ENCODE peak calls at places on chromosomes 11 and 22, in ten cellular contexts. One of them, this sample, is unnamed.

GRCh38 chr11:124119103-124119502 is 3.9 kb downstream of the VWA5A start:
- DNase-seq in tibial artery: no peak
- DNase-seq in heart left ventricle: no peak
- DNase-seq in neural progenitor cell: no peak
- DNase-seq in K562: no peak
- DNase-seq in BJ: no peak
- DNase-seq in CD8-positive, alpha-beta T cell: no peak
- DNase-seq in ovary: no peak
- DNase-seq in HAP-1: no peak
- DNase-seq in adrenal gland: no peak
- DNase-seq in this sample: no peak

GRCh38 chr11:8796926-8797325 is 114.1 kb upstream of the AKIP1 start:
- DNase-seq in tibial artery: no peak
- DNase-seq in heart left ventricle: no peak
- DNase-seq in neural progenitor cell: no peak
- DNase-seq in K562: no peak
- DNase-seq in BJ: no peak
- DNase-seq in CD8-positive, alpha-beta T cell: no peak
- DNase-seq in ovary: no peak
- DNase-seq in HAP-1: no peak
- DNase-seq in adrenal gland: no peak
- DNase-seq in this sample: no peak

GRCh38 chr11:102583437-102583836 is 41.7 kb downstream of the MMP20 start:
- DNase-seq in tibial artery: no peak
- DNase-seq in heart left ventricle: no peak
- DNase-seq in neural progenitor cell: no peak
- DNase-seq in K562: no peak
- DNase-seq in BJ: no peak
- DNase-seq in CD8-positive, alpha-beta T cell: no peak
- DNase-seq in ovary: no peak
- DNase-seq in HAP-1: no peak
- DNase-seq in adrenal gland: no peak
- DNase-seq in this sample: no peak

GRCh38 chr22:26139320-26139719 is 29.9 kb upstream of the SEZ6L start:
- DNase-seq in tibial artery: no peak
- DNase-seq in heart left ventricle: no peak
- DNase-seq in neural progenitor cell: no peak
- DNase-seq in K562: no peak
- DNase-seq in BJ: no peak
- DNase-seq in CD8-positive, alpha-beta T cell: no peak
- DNase-seq in ovary: no peak
- DNase-seq in HAP-1: no peak
- DNase-seq in adrenal gland: no peak
- DNase-seq in this sample: no peak

GRCh38 chr22:34812631-34813030 is 253.3 kb upstream of the ISX start:
- DNase-seq in tibial artery: no peak
- DNase-seq in heart left ventricle: no peak
- DNase-seq in neural progenitor cell: no peak
- DNase-seq in K562: no peak
- DNase-seq in BJ: peak; percentile 17
- DNase-seq in CD8-positive, alpha-beta T cell: no peak
- DNase-seq in ovary: no peak
- DNase-seq in HAP-1: no peak
- DNase-seq in adrenal gland: no peak
- DNase-seq in this sample: no peak

GRCh38 chr22:30892286-30892685 is 76.3 kb downstream of the MORC2 start:
- DNase-seq in tibial artery: no peak
- DNase-seq in heart left ventricle: peak; percentile 4
- DNase-seq in neural progenitor cell: no peak
- DNase-seq in K562: no peak
- DNase-seq in BJ: no peak
- DNase-seq in CD8-positive, alpha-beta T cell: no peak
- DNase-seq in ovary: no peak
- DNase-seq in HAP-1: no peak
- DNase-seq in adrenal gland: no peak
- DNase-seq in this sample: peak; percentile 41

GRCh38 chr11:44880511-44880910 is 70.2 kb downstream of the TP53I11 start:
- DNase-seq in tibial artery: no peak
- DNase-seq in heart left ventricle: no peak
- DNase-seq in neural progenitor cell: no peak
- DNase-seq in K562: no peak
- DNase-seq in BJ: no peak
- DNase-seq in CD8-positive, alpha-beta T cell: no peak
- DNase-seq in ovary: no peak
- DNase-seq in HAP-1: no peak
- DNase-seq in adrenal gland: no peak
- DNase-seq in this sample: no peak

GRCh38 chr22:45671051-45671782 is 417 bp upstream of the ATXN10 start:
- DNase-seq in tibial artery: no peak
- DNase-seq in heart left ventricle: no peak
- DNase-seq in neural progenitor cell: peak; percentile 58
- DNase-seq in K562: no peak
- DNase-seq in BJ: no peak
- DNase-seq in CD8-positive, alpha-beta T cell: no peak
- DNase-seq in ovary: peak; percentile 14
- DNase-seq in HAP-1: peak; percentile 89
- DNase-seq in adrenal gland: peak; percentile 16
- DNase-seq in this sample: peak; percentile 68

GRCh38 chr11:116948375-116948774 is 111.0 kb upstream of the APOA1 start:
- DNase-seq in tibial artery: no peak
- DNase-seq in heart left ventricle: no peak
- DNase-seq in neural progenitor cell: no peak
- DNase-seq in K562: no peak
- DNase-seq in BJ: no peak
- DNase-seq in CD8-positive, alpha-beta T cell: no peak
- DNase-seq in ovary: no peak
- DNase-seq in HAP-1: no peak
- DNase-seq in adrenal gland: no peak
- DNase-seq in this sample: no peak

GRCh38 chr22:46352691-46353386 is 17.3 kb downstream of the TRMU start:
- DNase-seq in tibial artery: no peak
- DNase-seq in heart left ventricle: peak; percentile 71
- DNase-seq in neural progenitor cell: no peak
- DNase-seq in K562: no peak
- DNase-seq in BJ: no peak
- DNase-seq in CD8-positive, alpha-beta T cell: no peak
- DNase-seq in ovary: no peak
- DNase-seq in HAP-1: no peak
- DNase-seq in adrenal gland: peak; percentile 79
- DNase-seq in this sample: peak; percentile 61

GRCh38 chr11:9646324-9646723 is 17.6 kb upstream of the SWAP70 start:
- DNase-seq in tibial artery: no peak
- DNase-seq in heart left ventricle: no peak
- DNase-seq in neural progenitor cell: no peak
- DNase-seq in K562: no peak
- DNase-seq in BJ: no peak
- DNase-seq in CD8-positive, alpha-beta T cell: no peak
- DNase-seq in ovary: no peak
- DNase-seq in HAP-1: no peak
- DNase-seq in adrenal gland: no peak
- DNase-seq in this sample: no peak

GRCh38 chr11:3832816-3833215 is 7.9 kb downstream of the RHOG start:
- DNase-seq in tibial artery: no peak
- DNase-seq in heart left ventricle: no peak
- DNase-seq in neural progenitor cell: no peak
- DNase-seq in K562: no peak
- DNase-seq in BJ: no peak
- DNase-seq in CD8-positive, alpha-beta T cell: no peak
- DNase-seq in ovary: no peak
- DNase-seq in HAP-1: no peak
- DNase-seq in adrenal gland: no peak
- DNase-seq in this sample: no peak

GRCh38 chr11:110133182-110133581 is 40.0 kb downstream of the ZC3H12C start:
- DNase-seq in tibial artery: no peak
- DNase-seq in heart left ventricle: no peak
- DNase-seq in neural progenitor cell: no peak
- DNase-seq in K562: no peak
- DNase-seq in BJ: no peak
- DNase-seq in CD8-positive, alpha-beta T cell: no peak
- DNase-seq in ovary: no peak
- DNase-seq in HAP-1: no peak
- DNase-seq in adrenal gland: no peak
- DNase-seq in this sample: no peak

DNA sequence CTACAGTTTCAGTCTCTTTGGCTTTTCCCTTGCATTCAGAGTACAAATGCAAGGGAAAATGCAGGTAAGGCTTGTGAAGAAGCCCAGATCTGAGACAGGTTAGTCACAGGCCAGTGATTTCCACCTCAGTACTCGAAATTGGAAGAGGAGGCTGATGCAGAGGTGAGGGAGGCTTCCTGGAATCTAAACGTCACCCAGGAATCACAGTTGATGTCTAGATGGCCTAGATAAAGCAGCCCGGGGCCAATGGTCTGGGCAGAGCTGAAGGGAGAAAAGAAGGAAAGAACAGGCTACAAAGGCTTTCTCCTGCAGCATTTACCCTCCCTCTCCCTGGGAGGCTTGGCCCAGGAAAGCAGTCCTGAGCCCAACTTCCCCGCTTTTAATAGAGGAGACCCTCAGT is 8.5 kb downstream of the TRIM6 start:
- DNase-seq in tibial artery: no peak
- DNase-seq in heart left ventricle: no peak
- DNase-seq in neural progenitor cell: no peak
- DNase-seq in K562: no peak
- DNase-seq in BJ: no peak
- DNase-seq in CD8-positive, alpha-beta T cell: no peak
- DNase-seq in ovary: no peak
- DNase-seq in HAP-1: no peak
- DNase-seq in adrenal gland: no peak
- DNase-seq in this sample: no peak
- H3K36me3 ChIP-seq in tibial artery: peaks cover 18% of the 10 kb centered on the region
- H3K36me3 ChIP-seq in heart left ventricle: no peaks in the 10 kb centered on the region
- H3K36me3 ChIP-seq in neural progenitor cell: no peaks in the 10 kb centered on the region
- H3K36me3 ChIP-seq in K562: peaks cover 5% of the 10 kb centered on the region
- H3K36me3 ChIP-seq in BJ: no peaks in the 10 kb centered on the region
- H3K36me3 ChIP-seq in CD8-positive, alpha-beta T cell: no peaks in the 10 kb centered on the region
- H3K36me3 ChIP-seq in ovary: no peaks in the 10 kb centered on the region
- H3K36me3 ChIP-seq in HAP-1: peaks cover 4% of the 10 kb centered on the region
- H3K36me3 ChIP-seq in adrenal gland: no peaks in the 10 kb centered on the region
- H3K36me3 ChIP-seq in this sample: peaks cover 34% of the 10 kb centered on the region

GRCh38 chr11:94828088-94828487 is 59.9 kb downstream of the AMOTL1 start:
- DNase-seq in tibial artery: no peak
- DNase-seq in heart left ventricle: no peak
- DNase-seq in neural progenitor cell: no peak
- DNase-seq in K562: no peak
- DNase-seq in BJ: no peak
- DNase-seq in CD8-positive, alpha-beta T cell: no peak
- DNase-seq in ovary: no peak
- DNase-seq in HAP-1: no peak
- DNase-seq in adrenal gland: no peak
- DNase-seq in this sample: no peak
- H3K36me3 ChIP-seq in tibial artery: peaks cover 74% of the 10 kb centered on the region
- H3K36me3 ChIP-seq in heart left ventricle: peaks cover 97% of the 10 kb centered on the region
- H3K36me3 ChIP-seq in neural progenitor cell: peaks cover 4% of the 10 kb centered on the region
- H3K36me3 ChIP-seq in K562: peaks cover 64% of the 10 kb centered on the region
- H3K36me3 ChIP-seq in BJ: peaks cover 16% of the 10 kb centered on the region
- H3K36me3 ChIP-seq in CD8-positive, alpha-beta T cell: no peaks in the 10 kb centered on the region
- H3K36me3 ChIP-seq in ovary: no peaks in the 10 kb centered on the region
- H3K36me3 ChIP-seq in HAP-1: peaks cover 42% of the 10 kb centered on the region
- H3K36me3 ChIP-seq in adrenal gland: no peaks in the 10 kb centered on the region
- H3K36me3 ChIP-seq in this sample: peaks cover 99% of the 10 kb centered on the region

GRCh38 chr22:27197071-27197470 is 539.7 kb downstream of the MIAT start:
- DNase-seq in tibial artery: no peak
- DNase-seq in heart left ventricle: no peak
- DNase-seq in neural progenitor cell: no peak
- DNase-seq in K562: no peak
- DNase-seq in BJ: no peak
- DNase-seq in CD8-positive, alpha-beta T cell: no peak
- DNase-seq in ovary: no peak
- DNase-seq in HAP-1: no peak
- DNase-seq in adrenal gland: no peak
- DNase-seq in this sample: no peak
- H3K36me3 ChIP-seq in tibial artery: no peaks in the 10 kb centered on the region
- H3K36me3 ChIP-seq in heart left ventricle: no peaks in the 10 kb centered on the region
- H3K36me3 ChIP-seq in neural progenitor cell: no peaks in the 10 kb centered on the region
- H3K36me3 ChIP-seq in K562: no peaks in the 10 kb centered on the region
- H3K36me3 ChIP-seq in BJ: no peaks in the 10 kb centered on the region
- H3K36me3 ChIP-seq in CD8-positive, alpha-beta T cell: no peaks in the 10 kb centered on the region
- H3K36me3 ChIP-seq in ovary: no peaks in the 10 kb centered on the region
- H3K36me3 ChIP-seq in HAP-1: no peaks in the 10 kb centered on the region
- H3K36me3 ChIP-seq in adrenal gland: no peaks in the 10 kb centered on the region
- H3K36me3 ChIP-seq in this sample: no peaks in the 10 kb centered on the region

DNA sequence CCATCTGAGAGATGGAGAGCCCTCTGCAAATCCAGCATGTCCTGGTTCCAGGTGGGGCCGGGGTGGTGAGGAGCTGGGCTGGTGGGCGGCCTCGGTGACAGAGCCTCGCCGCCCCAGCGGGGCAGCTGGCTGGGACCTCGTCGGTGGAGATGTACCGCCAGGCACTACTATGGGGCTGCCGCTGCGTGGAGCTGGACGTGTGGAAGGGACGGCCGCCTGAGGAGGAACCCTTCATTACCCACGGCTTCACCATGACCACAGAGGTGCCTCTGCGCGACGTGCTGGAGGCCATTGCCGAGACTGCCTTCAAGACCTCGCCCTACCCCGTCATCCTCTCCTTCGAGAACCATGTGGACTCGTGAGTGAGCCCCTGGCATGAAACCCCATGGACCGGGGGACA is 7.0 kb downstream of the PLCB3 start:
- DNase-seq in tibial artery: no peak
- DNase-seq in heart left ventricle: no peak
- DNase-seq in neural progenitor cell: no peak
- DNase-seq in K562: no peak
- DNase-seq in BJ: no peak
- DNase-seq in CD8-positive, alpha-beta T cell: no peak
- DNase-seq in ovary: no peak
- DNase-seq in HAP-1: no peak
- DNase-seq in adrenal gland: no peak
- DNase-seq in this sample: no peak
- H3K36me3 ChIP-seq in tibial artery: peaks cover 92% of the 10 kb centered on the region
- H3K36me3 ChIP-seq in heart left ventricle: peaks cover 74% of the 10 kb centered on the region
- H3K36me3 ChIP-seq in neural progenitor cell: no peaks in the 10 kb centered on the region
- H3K36me3 ChIP-seq in K562: peaks cover 92% of the 10 kb centered on the region
- H3K36me3 ChIP-seq in BJ: peaks cover 41% of the 10 kb centered on the region
- H3K36me3 ChIP-seq in CD8-positive, alpha-beta T cell: no peaks in the 10 kb centered on the region
- H3K36me3 ChIP-seq in ovary: no peaks in the 10 kb centered on the region
- H3K36me3 ChIP-seq in HAP-1: peaks cover 73% of the 10 kb centered on the region
- H3K36me3 ChIP-seq in adrenal gland: no peaks in the 10 kb centered on the region
- H3K36me3 ChIP-seq in this sample: peaks cover 66% of the 10 kb centered on the region

GRCh38 chr22:41261541-41262249 is 21.0 kb upstream of the CHADL start:
- DNase-seq in tibial artery: no peak
- DNase-seq in heart left ventricle: peak; percentile 27
- DNase-seq in neural progenitor cell: no peak
- DNase-seq in K562: no peak
- DNase-seq in BJ: no peak
- DNase-seq in CD8-positive, alpha-beta T cell: no peak
- DNase-seq in ovary: no peak
- DNase-seq in HAP-1: no peak
- DNase-seq in adrenal gland: no peak
- DNase-seq in this sample: no peak
- H3K36me3 ChIP-seq in tibial artery: peaks cover 94% of the 10 kb centered on the region
- H3K36me3 ChIP-seq in heart left ventricle: peaks cover 86% of the 10 kb centered on the region
- H3K36me3 ChIP-seq in neural progenitor cell: peaks cover 5% of the 10 kb centered on the region
- H3K36me3 ChIP-seq in K562: peaks cover 86% of the 10 kb centered on the region
- H3K36me3 ChIP-seq in BJ: peaks cover 57% of the 10 kb centered on the region
- H3K36me3 ChIP-seq in CD8-positive, alpha-beta T cell: peaks cover 59% of the 10 kb centered on the region
- H3K36me3 ChIP-seq in ovary: no peaks in the 10 kb centered on the region
- H3K36me3 ChIP-seq in HAP-1: peaks cover 97% of the 10 kb centered on the region
- H3K36me3 ChIP-seq in adrenal gland: no peaks in the 10 kb centered on the region
- H3K36me3 ChIP-seq in this sample: peaks cover 87% of the 10 kb centered on the region

This sample was measured in endodermal cell.